ENCODE peak calls at places on chromosomes 2 and 18, in four cellular contexts. F is WERI-Rb-1; D is activated CD8-positive, alpha-beta memory T cell treated with anti-CD3 and anti-CD28 coated beads, Interleukin-2, amount 50 U/mL, for 48 hours; P is NCI-H2081. V is an unnamed sample.

GRCh38 chr2:40511661-40512213 is 59.8 kb upstream of the SLC8A1 start:
- DNase-seq in F (no peak), D (no peak), P (no peak), V (no peak)

GRCh38 chr2:65395621-65396347 is 36.6 kb downstream of the SPRED2 start:
- DNase-seq in F (no peak), D (no peak), P (no peak), V (no peak)

GRCh38 chr2:200863655-200864205 is 728 bp downstream of the CLK1 start:
- DNase-seq in F (no peak), D (no peak), P (no peak), V (no peak)

GRCh38 chr2:30288576-30288975 is 57.2 kb downstream of the LBH start:
- DNase-seq in F (no peak), D (no peak), P (no peak), V (no peak)

GRCh38 chr2:157784823-157785175 is 91.3 kb downstream of the ACVR1 start:
- DNase-seq in F (no peak), D (no peak), P (no peak), V (no peak)

GRCh38 chr2:36134281-36134680 is 221.3 kb upstream of the CRIM1 start:
- DNase-seq in F (no peak), D (no peak), P (no peak), V (no peak)

GRCh38 chr2:207766697-207767460 is 2.8 kb downstream of the FZD5 start:
- DNase-seq in F (no peak), D (peak), P (no peak), V (no peak)

GRCh38 chr2:136104977-136105376 is 13.0 kb downstream of the CXCR4 start:
- DNase-seq in F (no peak), D (no peak), P (peak), V (no peak)

GRCh38 chr2:145484443-145485086 is 964.6 kb upstream of the ZEB2 start:
- DNase-seq in F (no peak), D (no peak), P (no peak), V (no peak)

GRCh38 chr2:177127821-177128220 is 84.8 kb upstream of the HNRNPA3 start:
- DNase-seq in F (no peak), D (no peak), P (no peak), V (no peak)

GRCh38 chr2:203532957-203533695 is 2.0 kb downstream of the RAPH1 start:
- DNase-seq in F (no peak), D (no peak), P (no peak), V (no peak)

GRCh38 chr2:224114428-224114827 is 75.3 kb upstream of the SERPINE2 start:
- DNase-seq in F (no peak), D (no peak), P (no peak), V (no peak)

GRCh38 chr2:233210843-233211600 is 40.5 kb upstream of the ATG16L1 start:
- DNase-seq in F (no peak), D (no peak), P (no peak), V (peak)

GRCh38 chr2:174901075-174901474 is 104.1 kb downstream of the CHN1 start:
- DNase-seq in F (peak), D (no peak), P (no peak), V (no peak)

GRCh38 chr2:176096243-176096985 is 3.2 kb upstream of the HOXD12 start:
- DNase-seq in F (no peak), D (peak), P (no peak), V (no peak)

GRCh38 chr2:15173506-15173905 is 387.6 kb downstream of the NBAS start:
- DNase-seq in F (no peak), D (no peak), P (no peak), V (no peak)

GRCh38 chr2:179596018-179596417 is 265.4 kb downstream of the ZNF385B start:
- DNase-seq in F (no peak), D (no peak), P (no peak), V (no peak)

GRCh38 chr2:62785810-62786593 is 80.5 kb downstream of the EHBP1 start:
- DNase-seq in F (no peak), D (no peak), P (no peak), V (no peak)

GRCh38 chr2:189783451-189783926 is 650 bp downstream of the ORMDL1 start:
- DNase-seq in F (no peak), D (no peak), P (no peak), V (no peak)

GRCh38 chr2:18401471-18401870 is 159.0 kb downstream of the RDH14 start:
- DNase-seq in F (no peak), D (no peak), P (no peak), V (no peak)

GRCh38 chr18:60809937-60810336 is 437.4 kb upstream of the MC4R start:
- DNase-seq in F (no peak), D (no peak), P (no peak), V (no peak)

GRCh38 chr18:28682912-28683311 is 506.0 kb upstream of the CDH2 start:
- DNase-seq in F (no peak), D (no peak), P (no peak), V (no peak)

GRCh38 chr2:137023205-137023604 is 257.9 kb downstream of the THSD7B start:
- DNase-seq in F (no peak), D (no peak), P (no peak), V (no peak)

GRCh38 chr18:46466236-46467160 is 190.5 kb downstream of the LOXHD1 start:
- DNase-seq in F (peak), D (no peak), P (no peak), V (no peak)

GRCh38 chr18:45482286-45482685 is 133.0 kb upstream of the SLC14A2 start:
- DNase-seq in F (no peak), D (no peak), P (no peak), V (no peak)

GRCh38 chr2:197183355-197183754 is 127.2 kb downstream of the ANKRD44 start:
- DNase-seq in F (no peak), D (no peak), P (no peak), V (no peak)

GRCh38 chr2:38443021-38443541 is 66.0 kb upstream of the ATL2 start:
- DNase-seq in F (peak), D (no peak), P (no peak), V (peak)

GRCh38 chr2:96730212-96730611 is 9.7 kb downstream of the LMAN2L start:
- DNase-seq in F (no peak), D (no peak), P (no peak), V (no peak)

V was measured in left ventricle myocardium superior.